ENCODE peak calls at places on chromosomes 7 and 10, in five cellular contexts. L, D, Z, R and J are unnamed samples. For H3K4me1 and H3K36me3, the result is how much of the 10 kb centered on the place peaks cover.

GRCh38 chr7:84231157-84231556 is 36.6 kb upstream of the SEMA3A start:
- DNase-seq in L (no peak), D (no peak), Z (no peak), R (no peak), J (no peak)

GRCh38 chr10:99421233-99421739 is 9.1 kb downstream of the GOT1 start:
- DNase-seq in R (no peak), Z (no peak), L (no peak), D (no peak), J (no peak)

GRCh38 chr10:17512341-17513001 is 58.1 kb upstream of the ST8SIA6 start:
- DNase-seq in Z (no peak), D (no peak), L (peak), R (no peak), J (no peak)

GRCh38 chr10:34853357-34853756 is 38.3 kb upstream of the PARD3 start:
- DNase-seq in Z (no peak), L (no peak), R (no peak), D (no peak), J (no peak)

GRCh38 chr10:70323143-70323696 is 39.4 kb upstream of the NPFFR1 start:
- DNase-seq in L (no peak), R (no peak), Z (peak), D (no peak), J (no peak)

GRCh38 chr10:79019961-79020491 is 48.7 kb upstream of the ZMIZ1 start:
- DNase-seq in Z (no peak), D (peak), L (peak), R (no peak), J (no peak)

GRCh38 chr10:101146392-101147251 is 15.5 kb downstream of the TLX1 start:
- DNase-seq in L (no peak), Z (no peak), D (no peak), R (no peak), J (no peak)

GRCh38 chr7:122885583-122886356 is 490 bp downstream of the CADPS2 start:
- DNase-seq in R (no peak), D (peak), Z (no peak), L (peak), J (no peak)

GRCh38 chr10:102633848-102634247 is 10.4 kb upstream of the TRIM8 start:
- DNase-seq in L (no peak), R (no peak), Z (no peak), D (no peak), J (no peak)

DNA sequence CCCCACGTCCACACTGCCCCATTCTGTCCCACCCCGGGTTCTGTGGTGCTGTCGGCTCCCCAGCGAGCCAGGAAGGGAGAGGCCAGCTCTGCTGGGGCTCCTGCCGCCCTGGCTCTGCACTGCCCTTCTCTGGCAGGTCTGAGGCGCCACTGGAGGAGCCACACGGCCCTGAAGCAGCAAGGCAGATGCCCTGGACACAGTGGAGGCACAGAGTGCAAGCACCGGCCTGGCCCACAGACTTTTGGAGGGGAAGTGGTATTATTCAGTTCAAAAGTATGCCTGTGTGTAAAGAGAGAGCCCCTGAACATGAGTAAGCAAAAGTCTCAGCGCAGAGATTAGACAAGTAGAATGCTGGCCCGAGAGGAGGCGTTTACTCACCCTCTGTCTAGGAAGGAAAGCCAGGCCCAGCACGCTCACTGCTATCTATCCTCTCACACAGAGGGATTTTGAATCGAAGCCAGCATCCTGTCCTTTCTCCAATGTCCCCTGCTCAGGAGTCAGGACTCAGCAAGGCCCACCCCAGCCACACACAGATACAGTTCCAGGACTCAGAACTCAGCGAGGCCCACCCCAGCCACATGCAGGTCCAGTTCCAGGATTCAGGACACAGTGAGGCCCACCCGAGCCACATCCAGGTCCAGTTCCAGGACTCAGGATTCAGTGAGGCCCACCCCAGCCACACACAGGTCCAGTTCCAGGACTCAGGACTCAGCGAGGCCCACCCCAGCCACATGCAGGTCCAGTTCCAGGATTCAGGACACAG is 115.0 kb downstream of the EGFR start:
- DNase-seq in D (no peak), Z (no peak), R (no peak), L (peak), J (no peak)
- H3K27ac ChIP-seq in D (peak), Z (no peak), R (no peak), L (no peak), J (no peak)

GRCh38 chr10:71984126-71984797 is 20.1 kb downstream of the CHST3 start:
- DNase-seq in D (no peak), R (no peak), L (no peak), Z (no peak), J (no peak)
- H3K4me1 ChIP-seq in D (under half), R (under half), L (under half), Z (under half), J (under half)

DNA sequence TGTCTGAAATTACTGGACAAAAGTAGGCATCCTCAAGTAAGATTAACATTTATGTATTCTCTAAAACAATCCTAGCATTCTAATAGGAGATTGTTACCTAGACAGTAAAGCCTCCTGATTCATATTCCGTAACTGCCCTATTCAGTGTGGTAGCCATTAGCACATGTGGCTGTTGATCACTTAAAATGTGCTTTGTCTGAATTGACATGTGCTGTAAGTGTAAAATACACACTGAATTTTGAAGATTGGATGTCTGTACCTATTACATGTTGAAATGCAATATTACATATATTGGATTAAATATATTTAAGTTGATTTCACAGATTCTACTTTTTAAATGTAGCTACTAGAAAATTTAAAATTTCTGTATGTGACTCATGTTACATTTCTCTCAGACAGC is 14.6 kb downstream of the EDRF1 start:
- DNase-seq in L (no peak), D (no peak), R (no peak), Z (no peak), J (no peak)
- H3K36me3 ChIP-seq in L (half or more), D (under half), R (half or more), Z (half or more), J (half or more)

GRCh38 chr10:113712024-113712423 is 32.3 kb downstream of the CASP7 start:
- DNase-seq in R (no peak), D (no peak), L (no peak), Z (no peak), J (no peak)
- H3K27ac ChIP-seq in R (no peak), D (no peak), L (no peak), Z (no peak), J (no peak)

DNA sequence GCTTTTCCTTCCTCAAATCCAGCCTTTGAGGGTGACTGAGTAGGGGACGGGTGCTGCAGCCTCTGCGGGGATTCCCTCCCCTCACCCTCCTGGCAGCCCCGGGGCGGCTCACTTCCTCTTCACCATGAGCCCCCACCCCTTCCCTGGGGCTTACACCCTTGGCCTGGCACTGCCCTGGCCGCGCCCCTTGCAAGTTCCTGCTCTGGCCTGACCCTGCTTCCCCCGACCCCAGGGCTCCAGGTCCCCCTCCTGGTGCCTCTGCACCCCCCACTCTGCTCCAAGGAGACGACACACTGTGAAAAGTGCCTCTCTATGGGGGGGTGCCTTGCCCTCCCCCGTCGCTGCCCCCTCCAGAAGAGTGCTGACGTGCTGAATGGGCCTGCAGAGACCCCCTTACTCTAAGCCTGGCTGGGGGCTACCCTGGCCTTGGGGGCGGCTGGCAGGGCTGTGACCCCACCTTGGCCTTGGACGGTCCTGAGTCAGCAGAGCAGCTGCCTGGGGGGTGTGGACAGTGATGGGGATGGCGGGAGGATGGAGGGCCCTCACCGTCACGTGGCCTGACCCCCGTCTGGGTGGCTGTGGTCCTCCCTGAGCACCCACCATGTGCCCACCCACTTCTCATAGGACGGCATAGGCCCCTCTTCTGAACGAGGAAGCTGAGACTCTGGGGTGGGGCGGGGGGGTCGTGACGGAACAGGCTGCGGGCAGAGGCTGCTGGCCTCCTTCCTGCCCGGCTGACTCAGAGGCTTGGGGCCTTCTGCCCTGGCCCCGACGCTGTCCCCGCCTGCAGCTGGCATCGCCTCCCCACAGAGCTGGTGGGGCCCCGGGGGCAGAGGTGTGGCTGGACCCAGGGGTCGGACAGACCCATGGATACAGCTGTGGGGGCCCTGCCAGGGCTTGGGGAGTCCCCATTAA is 9.8 kb downstream of the LFNG start:
- DNase-seq in L (peak), D (peak), R (no peak), Z (peak), J (peak)
- H3K4me1 ChIP-seq in L (under half), D (half or more), R (half or more), Z (under half), J (half or more)